ENCODE peak calls at places on chromosomes 2 and 18, in four cellular contexts. One of them, this sample, is unnamed.

GRCh38 chr2:47907097-47907781 is 941 bp upstream of the FBXO11 start:
- DNase-seq in lower lobe of right lung: peak; percentile 55
- DNase-seq in thoracic aorta: no peak
- DNase-seq in HCT116: no peak
- DNase-seq in this sample: no peak

GRCh38 chr2:233048569-233049193 is 11.5 kb upstream of the INPP5D start:
- DNase-seq in lower lobe of right lung: no peak
- DNase-seq in thoracic aorta: no peak
- DNase-seq in HCT116: no peak
- DNase-seq in this sample: no peak

GRCh38 chr18:79896746-79897145 is 54.7 kb downstream of the SLC66A2 start:
- DNase-seq in thoracic aorta: no peak
- DNase-seq in HCT116: no peak
- DNase-seq in lower lobe of right lung: no peak
- DNase-seq in this sample: no peak

GRCh38 chr2:28423856-28424605 is 31.4 kb downstream of the FOSL2 start:
- DNase-seq in lower lobe of right lung: peak; percentile 71
- DNase-seq in thoracic aorta: no peak
- DNase-seq in HCT116: no peak
- DNase-seq in this sample: no peak

GRCh38 chr2:207133862-207134519 is 31.8 kb downstream of the KLF7 start:
- DNase-seq in lower lobe of right lung: peak; percentile 78
- DNase-seq in thoracic aorta: peak; percentile 83
- DNase-seq in HCT116: no peak
- DNase-seq in this sample: peak; percentile 14

GRCh38 chr2:3054066-3054465 is 323.6 kb downstream of the EIPR1 start:
- DNase-seq in lower lobe of right lung: no peak
- DNase-seq in HCT116: no peak
- DNase-seq in thoracic aorta: no peak
- DNase-seq in this sample: no peak

GRCh38 chr2:173982918-173983317 is 17.7 kb upstream of the SP3 start:
- DNase-seq in thoracic aorta: no peak
- DNase-seq in lower lobe of right lung: no peak
- DNase-seq in HCT116: no peak
- DNase-seq in this sample: no peak

GRCh38 chr2:113894156-113894743 is 4.4 kb downstream of the ACTR3 start:
- DNase-seq in thoracic aorta: no peak
- DNase-seq in lower lobe of right lung: no peak
- DNase-seq in HCT116: peak; percentile 29
- DNase-seq in this sample: peak; percentile 43

GRCh38 chr2:696463-696862 is 19.3 kb upstream of the TMEM18 start:
- DNase-seq in lower lobe of right lung: no peak
- DNase-seq in HCT116: no peak
- DNase-seq in thoracic aorta: no peak
- DNase-seq in this sample: no peak

GRCh38 chr2:138724296-138724695 is 55.9 kb downstream of the NXPH2 start:
- DNase-seq in HCT116: no peak
- DNase-seq in thoracic aorta: no peak
- DNase-seq in lower lobe of right lung: no peak
- DNase-seq in this sample: no peak

DNA sequence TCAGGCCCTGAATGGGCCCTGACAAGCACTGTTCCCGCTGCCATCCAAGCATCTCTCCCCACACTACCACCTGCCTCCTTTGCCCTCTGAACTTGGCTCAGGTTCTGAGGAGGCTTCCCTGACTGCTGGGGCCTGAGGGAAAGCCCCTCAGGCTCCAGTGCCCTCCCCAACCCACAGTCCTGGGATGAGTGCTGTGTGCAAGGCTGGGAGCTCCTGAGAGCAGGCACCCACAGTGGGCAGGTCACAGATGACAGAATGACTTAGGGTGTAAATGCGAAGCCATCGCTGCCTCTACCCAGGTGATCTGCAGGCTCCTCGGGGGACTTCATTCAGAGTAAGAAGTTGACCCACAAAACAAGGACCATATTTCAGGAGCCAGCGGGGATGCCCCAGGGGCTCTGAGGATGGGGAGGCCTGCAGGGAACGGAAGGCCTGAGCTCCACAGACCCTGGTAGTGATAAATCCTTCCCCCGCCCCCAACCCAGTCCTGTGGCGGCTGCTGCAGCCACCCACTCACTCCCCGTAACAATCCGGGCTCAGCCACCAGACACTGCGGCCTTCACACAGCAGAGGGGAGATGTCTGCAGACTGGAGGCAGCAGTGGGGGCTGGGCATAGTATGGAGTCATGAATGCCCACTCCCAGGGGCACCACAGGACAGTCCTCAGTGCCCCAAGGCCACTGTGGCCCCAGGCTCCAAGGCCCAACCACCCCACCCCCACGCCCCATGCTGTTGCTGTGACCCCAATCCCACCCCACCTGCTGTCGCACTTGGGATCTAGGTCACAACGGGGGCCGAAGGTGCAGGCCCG is 8.9 kb downstream of the BIN1 start:
- DNase-seq in HCT116: no peak
- DNase-seq in thoracic aorta: no peak
- DNase-seq in lower lobe of right lung: peak; percentile 33
- DNase-seq in this sample: no peak
- H3K27ac ChIP-seq in HCT116: no peak overlapping the region
- H3K27ac ChIP-seq in thoracic aorta: no peak overlapping the region
- H3K27ac ChIP-seq in lower lobe of right lung: no peak overlapping the region
- H3K27ac ChIP-seq in this sample: no peak overlapping the region

GRCh38 chr18:78784861-78785260 is 194.8 kb upstream of the SALL3 start:
- DNase-seq in HCT116: no peak
- DNase-seq in thoracic aorta: no peak
- DNase-seq in lower lobe of right lung: no peak
- DNase-seq in this sample: no peak
- H3K27ac ChIP-seq in HCT116: no peak overlapping the region
- H3K27ac ChIP-seq in thoracic aorta: no peak overlapping the region
- H3K27ac ChIP-seq in lower lobe of right lung: no peak overlapping the region
- H3K27ac ChIP-seq in this sample: no peak overlapping the region

GRCh38 chr2:119253760-119254600 is 30.3 kb downstream of the STEAP3 start:
- DNase-seq in lower lobe of right lung: no peak
- DNase-seq in HCT116: no peak
- DNase-seq in thoracic aorta: no peak
- DNase-seq in this sample: no peak
- H3K27ac ChIP-seq in lower lobe of right lung: no peak overlapping the region
- H3K27ac ChIP-seq in HCT116: peak overlapping the region; percentile 74
- H3K27ac ChIP-seq in thoracic aorta: no peak overlapping the region
- H3K27ac ChIP-seq in this sample: peak overlapping the region; percentile 91

GRCh38 chr2:43155842-43156511 is 70.4 kb downstream of the ZFP36L2 start:
- DNase-seq in HCT116: no peak
- DNase-seq in lower lobe of right lung: no peak
- DNase-seq in thoracic aorta: no peak
- DNase-seq in this sample: no peak
- H3K27ac ChIP-seq in HCT116: no peak overlapping the region
- H3K27ac ChIP-seq in lower lobe of right lung: no peak overlapping the region
- H3K27ac ChIP-seq in thoracic aorta: peak overlapping the region; percentile 48
- H3K27ac ChIP-seq in this sample: no peak overlapping the region

DNA sequence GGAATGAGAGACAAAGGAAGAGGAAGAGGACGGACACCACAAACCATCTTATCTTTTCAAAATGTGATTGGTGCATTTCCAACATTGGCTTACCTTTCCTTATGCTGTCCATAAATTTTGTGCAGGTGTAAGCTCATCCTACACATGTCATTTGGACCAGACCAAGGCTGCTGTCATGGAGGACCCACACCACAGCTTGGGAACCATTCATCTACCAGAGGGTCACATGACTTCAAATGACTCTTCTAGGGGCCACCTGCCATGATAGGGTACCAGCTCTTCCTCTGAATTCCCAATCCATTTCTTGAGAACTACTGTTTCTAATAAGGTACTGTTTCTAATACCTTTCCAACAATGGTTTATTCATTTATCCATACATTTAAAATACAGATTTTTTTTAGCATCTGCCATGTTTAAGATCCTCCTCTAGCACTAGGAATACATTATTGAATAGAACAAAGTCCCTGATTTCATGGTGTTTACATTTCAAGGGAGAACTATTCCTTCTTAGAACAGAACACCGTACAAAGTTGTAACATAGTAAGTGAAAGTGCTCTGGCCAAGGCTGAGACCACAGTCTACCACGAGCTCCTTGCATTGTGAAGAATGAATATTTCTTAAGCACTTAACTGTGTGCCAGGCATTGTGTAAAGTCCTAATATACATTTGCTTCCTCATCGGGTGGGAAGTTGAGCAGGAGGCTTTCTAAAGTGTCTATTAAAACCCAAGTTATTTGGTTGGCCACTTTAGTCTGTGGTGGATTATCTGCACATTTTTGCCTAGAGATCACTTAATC is 246.1 kb upstream of the FN1 start:
- DNase-seq in lower lobe of right lung: no peak
- DNase-seq in HCT116: no peak
- DNase-seq in thoracic aorta: no peak
- DNase-seq in this sample: no peak
- H3K27ac ChIP-seq in lower lobe of right lung: peak overlapping the region; percentile 4
- H3K27ac ChIP-seq in HCT116: no peak overlapping the region
- H3K27ac ChIP-seq in thoracic aorta: no peak overlapping the region
- H3K27ac ChIP-seq in this sample: peak overlapping the region; percentile 56

DNA sequence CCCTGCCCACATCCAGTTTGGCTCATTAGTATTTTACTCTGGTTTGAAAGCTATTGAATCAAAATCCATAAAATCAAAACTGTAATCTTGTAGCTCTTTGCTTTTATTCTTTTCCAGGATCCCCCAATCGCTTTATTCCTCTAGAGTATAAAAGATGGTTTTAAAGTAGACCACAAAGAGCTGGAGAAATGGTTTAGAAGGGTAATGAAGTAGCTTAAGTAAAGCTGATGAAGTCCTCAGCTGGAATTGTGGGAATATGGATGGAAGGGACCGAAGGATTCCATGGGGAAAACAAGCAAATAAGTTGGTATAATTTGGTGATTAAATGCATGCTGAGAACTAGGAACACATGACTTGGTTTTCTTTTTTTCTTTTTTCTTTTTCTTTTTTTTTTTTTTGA is 12.3 kb downstream of the ARHGAP28 start:
- DNase-seq in thoracic aorta: no peak
- DNase-seq in HCT116: no peak
- DNase-seq in lower lobe of right lung: no peak
- DNase-seq in this sample: no peak
- H3K27ac ChIP-seq in thoracic aorta: no peak overlapping the region
- H3K27ac ChIP-seq in HCT116: no peak overlapping the region
- H3K27ac ChIP-seq in lower lobe of right lung: no peak overlapping the region
- H3K27ac ChIP-seq in this sample: no peak overlapping the region

GRCh38 chr18:1392865-1393734 is 488.4 kb downstream of the ADCYAP1 start:
- DNase-seq in lower lobe of right lung: no peak
- DNase-seq in HCT116: no peak
- DNase-seq in thoracic aorta: no peak
- DNase-seq in this sample: no peak

GRCh38 chr18:1394966-1395365 is 490.3 kb downstream of the ADCYAP1 start:
- DNase-seq in lower lobe of right lung: no peak
- DNase-seq in thoracic aorta: no peak
- DNase-seq in HCT116: no peak
- DNase-seq in this sample: no peak

GRCh38 chr18:1392046-1392445 is 487.4 kb downstream of the ADCYAP1 start:
- DNase-seq in lower lobe of right lung: no peak
- DNase-seq in HCT116: no peak
- DNase-seq in thoracic aorta: no peak
- DNase-seq in this sample: no peak

GRCh38 chr18:1393929-1394328 is 489.3 kb downstream of the ADCYAP1 start:
- DNase-seq in thoracic aorta: no peak
- DNase-seq in HCT116: no peak
- DNase-seq in lower lobe of right lung: no peak
- DNase-seq in this sample: no peak

DNA sequence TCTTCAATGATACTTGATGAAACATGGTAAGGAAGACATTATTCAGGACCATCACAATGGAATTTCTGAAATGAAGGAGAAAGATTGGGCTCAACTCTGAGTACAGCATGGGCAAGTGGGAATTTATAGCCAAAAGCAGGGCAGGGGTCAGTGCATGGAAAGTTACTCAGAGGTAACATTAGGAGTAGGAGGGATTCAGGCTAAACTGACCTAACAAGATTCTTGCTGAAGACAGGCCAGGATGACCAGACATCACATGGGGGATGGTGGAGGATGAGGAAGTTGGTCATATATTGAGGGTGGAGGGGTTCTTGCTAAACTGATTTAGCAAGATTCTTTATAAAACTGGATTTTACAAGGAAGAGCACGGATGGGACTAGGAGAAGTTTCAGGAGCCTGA is 489.8 kb downstream of the ADCYAP1 start:
- DNase-seq in HCT116: no peak
- DNase-seq in lower lobe of right lung: no peak
- DNase-seq in thoracic aorta: no peak
- DNase-seq in this sample: no peak
- H3K27ac ChIP-seq in HCT116: no peak overlapping the region
- H3K27ac ChIP-seq in lower lobe of right lung: no peak overlapping the region
- H3K27ac ChIP-seq in thoracic aorta: no peak overlapping the region
- H3K27ac ChIP-seq in this sample: no peak overlapping the region

GRCh38 chr2:23554054-23554697 is 169.2 kb downstream of the KLHL29 start:
- DNase-seq in lower lobe of right lung: no peak
- DNase-seq in thoracic aorta: no peak
- DNase-seq in HCT116: no peak
- DNase-seq in this sample: no peak
- H3K27ac ChIP-seq in lower lobe of right lung: peak overlapping the region; percentile 14
- H3K27ac ChIP-seq in thoracic aorta: peak overlapping the region; percentile 85
- H3K27ac ChIP-seq in HCT116: no peak overlapping the region
- H3K27ac ChIP-seq in this sample: no peak overlapping the region